ENCODE peak calls at places on chromosomes 11 and 22, in ten cellular contexts. R is RWPE2; F is mesenchymal stem cell; Q is tibial nerve; Z is left lung; J is tibial artery; I is CD4-positive, alpha-beta T cell; U is OCI-LY7; W is neural progenitor cell; P is IMR-90. T is an unnamed sample. For H3K9me3, the result is how much of the 10 kb centered on the place peaks cover.

GRCh38 chr22:41725510-41726110 is 26.3 kb downstream of the MEI1 start:
- DNase-seq in W (no peak), F (peak), I (no peak), Z (no peak), U (no peak), J (no peak), Q (no peak), P (peak), R (no peak), T (no peak)

GRCh38 chr22:39943366-39943765 is 16.8 kb upstream of the TMA7B start:
- DNase-seq in F (no peak), Z (no peak), W (peak), R (no peak), I (no peak), Q (no peak), U (peak), P (no peak), J (no peak), T (no peak)

GRCh38 chr11:19426719-19427066 is 185.9 kb upstream of the E2F8 start:
- DNase-seq in I (no peak), J (no peak), U (no peak), Z (no peak), Q (no peak), R (no peak), W (no peak), F (no peak), P (no peak), T (no peak)

GRCh38 chr22:42939941-42940653 is 74.9 kb downstream of the PACSIN2 start:
- DNase-seq in I (no peak), P (peak), J (no peak), U (no peak), R (no peak), Q (no peak), F (peak), Z (no peak), W (no peak), T (no peak)

GRCh38 chr22:19143967-19144400 is 467 bp downstream of the ESS2 start:
- DNase-seq in F (peak), P (peak), J (no peak), U (peak), Z (no peak), R (no peak), Q (no peak), W (no peak), I (no peak), T (no peak)

GRCh38 chr22:39266398-39267030 is 21.7 kb upstream of the PDGFB start:
- DNase-seq in Z (no peak), U (no peak), W (no peak), J (peak), R (no peak), P (peak), Q (no peak), F (peak), I (no peak), T (no peak)

GRCh38 chr22:45754822-45755221 is 83.2 kb downstream of the ATXN10 start:
- DNase-seq in Q (no peak), W (no peak), U (peak), P (no peak), I (no peak), R (no peak), J (no peak), F (no peak), Z (no peak), T (no peak)

GRCh38 chr11:17206448-17206847 is 1.3 kb downstream of the PIK3C2A start:
- DNase-seq in Z (no peak), R (no peak), F (no peak), J (no peak), P (no peak), I (no peak), W (no peak), U (no peak), Q (no peak), T (no peak)

GRCh38 chr11:69828276-69828970 is 9.2 kb upstream of the FGF3 start:
- DNase-seq in R (no peak), U (no peak), Z (no peak), P (no peak), Q (no peak), W (peak), I (no peak), J (no peak), F (no peak), T (no peak)

GRCh38 chr22:24982301-24983056 is 30.0 kb downstream of the KIAA1671 start:
- DNase-seq in P (no peak), Z (no peak), Q (no peak), R (no peak), I (no peak), W (no peak), F (no peak), J (no peak), U (no peak), T (no peak)
- H3K27ac ChIP-seq in P (no peak), Z (peak), Q (peak), R (peak), I (no peak), W (peak), F (no peak), J (no peak), U (no peak), T (peak)

DNA sequence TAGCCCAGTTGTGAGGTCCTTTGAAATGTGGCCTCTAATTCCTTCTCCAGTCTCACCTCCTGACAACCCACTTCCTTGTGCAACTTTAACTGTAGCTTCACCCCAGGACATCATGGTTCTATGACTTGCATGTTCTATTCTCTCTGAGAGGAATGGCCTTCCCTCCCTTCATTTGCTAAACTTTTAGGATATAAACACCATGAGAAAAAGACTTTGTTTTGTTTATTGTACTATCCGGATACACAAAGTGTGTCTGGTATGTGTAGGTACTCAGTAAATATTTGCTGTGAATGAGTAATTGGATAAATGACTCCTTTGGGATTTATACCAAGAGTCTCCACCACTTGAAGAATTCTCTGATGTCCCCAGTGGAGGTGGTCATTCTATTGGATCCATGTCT is 547.6 kb downstream of the INSC start:
- DNase-seq in J (no peak), Z (no peak), Q (no peak), U (no peak), I (no peak), P (no peak), R (no peak), W (no peak), F (no peak), T (no peak)
- H3K9me3 ChIP-seq in J (under half), Z (under half), Q (under half), U (under half), I (under half), P (under half), R (under half), W (under half), F (under half), T (under half)

GRCh38 chr11:126352163-126352562 is 3.3 kb upstream of the ST3GAL4 start:
- DNase-seq in J (no peak), Q (no peak), P (no peak), Z (no peak), R (no peak), I (no peak), F (no peak), W (no peak), U (no peak), T (no peak)
- H3K27ac ChIP-seq in J (peak), Q (no peak), P (no peak), Z (peak), R (peak), I (no peak), F (no peak), W (no peak), U (peak), T (peak)

DNA sequence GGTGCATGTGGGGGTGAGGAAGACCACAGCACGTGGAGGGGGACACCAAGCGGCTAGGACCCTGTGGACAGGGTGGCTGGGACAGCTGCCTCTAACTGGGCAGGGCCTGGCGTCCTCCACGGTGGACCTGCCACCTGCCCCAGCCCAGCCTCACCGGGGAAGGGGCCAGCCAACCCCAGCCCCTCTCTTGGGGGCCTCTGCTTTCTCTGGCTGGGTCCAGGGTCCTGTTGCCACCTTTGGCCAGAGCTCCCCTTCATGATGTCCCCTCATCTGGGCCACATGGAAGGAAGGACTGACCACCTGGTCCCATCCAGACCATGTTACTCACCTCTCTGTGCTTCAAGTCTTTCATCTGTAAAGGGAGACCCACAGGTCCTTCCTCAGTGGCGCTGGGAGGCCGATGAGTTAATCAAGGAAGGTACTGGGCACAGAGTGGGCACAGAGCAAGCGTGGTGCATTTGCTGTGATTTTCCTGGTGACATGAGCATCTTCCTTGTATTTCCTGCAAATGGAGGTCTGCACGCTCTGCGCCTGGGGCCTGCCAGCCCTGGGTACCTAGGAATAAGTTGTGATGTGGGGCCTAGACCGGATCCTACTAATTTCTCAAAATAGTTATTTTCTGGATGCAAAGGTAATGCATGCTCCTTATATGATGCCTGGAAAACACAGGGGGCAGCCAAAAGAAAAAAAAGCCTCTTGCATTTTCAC is 538.4 kb downstream of the TBC1D22A start:
- DNase-seq in Z (no peak), W (no peak), Q (no peak), F (no peak), P (no peak), J (no peak), R (peak), I (no peak), U (no peak), T (peak)
- H3K9me3 ChIP-seq in Z (under half), W (under half), Q (under half), F (under half), P (under half), J (under half), R (under half), I (under half), U (under half), T (under half)